ENCODE peak calls at places on chromosomes 1 and 21, in four cellular contexts. J is GM10248; R is CD4-positive, CD25-positive, alpha-beta regulatory T cell; X is OCI-LY7. W is an unnamed sample.
A peak's percentile ranks its signal among the peaks of the same experiment; 100 is the strongest.

GRCh38 chr1:45870500-45870899 is 67.1 kb downstream of the MAST2 start:
- DNase-seq in J (no peak), R (no peak), X (no peak), W (no peak)

GRCh38 chr1:212975607-212975918 is 25.2 kb downstream of the VASH2 start:
- DNase-seq in J (no peak), R (no peak), X (no peak), W (no peak)

GRCh38 chr21:36783612-36784383 is 84.9 kb downstream of the SIM2 start:
- DNase-seq in J (no peak), R (no peak), X (no peak), W (no peak)

GRCh38 chr21:45383615-45384201 is 21.3 kb upstream of the COL18A1 start:
- DNase-seq in J (no peak), R (no peak), X (no peak), W (no peak)

GRCh38 chr1:245648749-245649517 is 494.1 kb downstream of the KIF26B start:
- DNase-seq in J (no peak), R (no peak), X (no peak), W (no peak)

GRCh38 chr21:44523567-44524181 is 16.3 kb downstream of the KRTAP10-1 start:
- DNase-seq in J (no peak), R (no peak), X (no peak), W (no peak)

GRCh38 chr1:51203121-51203873 is 32.8 kb upstream of the RNF11 start:
- DNase-seq in J (peak; percentile 53), R (no peak), X (no peak), W (peak; percentile 66)

GRCh38 chr1:218294531-218294930 is 9.4 kb downstream of the RRP15 start:
- DNase-seq in J (no peak), R (no peak), X (no peak), W (no peak)

GRCh38 chr1:89725676-89726075 is 92.8 kb downstream of the LRRC8C start:
- DNase-seq in J (no peak), R (no peak), X (no peak), W (no peak)

GRCh38 chr21:28148400-28149064 is 844.1 kb downstream of the LTN1 start:
- DNase-seq in J (no peak), R (no peak), X (no peak), W (no peak)

GRCh38 chr1:237309595-237310118 is 267.7 kb downstream of the RYR2 start:
- DNase-seq in J (no peak), R (no peak), X (no peak), W (no peak)

GRCh38 chr1:40627987-40628902 is 37.2 kb downstream of the RIMS3 start:
- DNase-seq in J (peak; percentile 41), R (no peak), X (no peak), W (no peak)

GRCh38 chr1:201941420-201942128 is 4.8 kb downstream of the LMOD1 start:
- DNase-seq in J (no peak), R (no peak), X (no peak), W (no peak)

GRCh38 chr1:207311888-207312603 is 9.4 kb upstream of the CD55 start:
- DNase-seq in J (no peak), R (no peak), X (no peak), W (no peak)

GRCh38 chr21:15278279-15278678 is 213.5 kb upstream of the NRIP1 start:
- DNase-seq in J (no peak), R (no peak), X (no peak), W (no peak)

GRCh38 chr1:145868232-145868631 is 9.4 kb upstream of the PIAS3 start:
- DNase-seq in J (no peak), R (no peak), X (no peak), W (no peak)

GRCh38 chr1:115130786-115131185 is 41.5 kb upstream of the TSPAN2 start:
- DNase-seq in J (no peak), R (no peak), X (no peak), W (no peak)

GRCh38 chr1:39081266-39082139 is 55.4 kb downstream of the NDUFS5 start:
- DNase-seq in J (no peak), R (no peak), X (no peak), W (no peak)

GRCh38 chr1:234102591-234102990 is 198.1 kb downstream of the SLC35F3 start:
- DNase-seq in J (no peak), R (no peak), X (no peak), W (peak; percentile 4)

GRCh38 chr1:87330201-87330953 is 1.7 kb downstream of the LMO4 start:
- DNase-seq in J (peak; percentile 29), R (no peak), X (no peak), W (no peak)

GRCh38 chr1:164824542-164824941 is 265.6 kb downstream of the PBX1 start:
- DNase-seq in J (no peak), R (no peak), X (no peak), W (no peak)

GRCh38 chr1:98323396-98323795 is 338.1 kb upstream of the SNX7 start:
- DNase-seq in J (no peak), R (no peak), X (no peak), W (no peak)

GRCh38 chr1:32199717-32200072 is 700 bp upstream of the CCDC28B start:
- DNase-seq in J (no peak), R (no peak), X (no peak), W (no peak)

GRCh38 chr1:27357281-27358037 is 9.3 kb downstream of the MAP3K6 start:
- DNase-seq in J (peak; percentile 93), R (peak; percentile 72), X (peak; percentile 77), W (peak; percentile 56)

GRCh38 chr1:179080866-179081695 is 789 bp upstream of the TOR3A start:
- DNase-seq in J (no peak), R (peak; percentile 50), X (peak; percentile 38), W (peak; percentile 65)

GRCh38 chr21:25280061-25280460 is 327.2 kb downstream of the MRPL39 start:
- DNase-seq in J (no peak), R (no peak), X (no peak), W (no peak)

GRCh38 chr1:9655127-9655723 is 3.7 kb downstream of the PIK3CD start:
- DNase-seq in J (peak; percentile 47), R (peak; percentile 32), X (peak; percentile 49), W (no peak)

GRCh38 chr1:66598670-66599069 is 64.7 kb downstream of the SGIP1 start:
- DNase-seq in J (no peak), R (no peak), X (no peak), W (no peak)

GRCh38 chr1:67532452-67533216 is 102.4 kb upstream of the SERBP1 start:
- DNase-seq in J (peak; percentile 51), R (no peak), X (peak; percentile 73), W (peak; percentile 50)

GRCh38 chr1:21022279-21023040 is 154.2 kb downstream of the EIF4G3 start:
- DNase-seq in J (peak; percentile 75), R (peak; percentile 14), X (peak; percentile 11), W (peak; percentile 60)

GRCh38 chr1:179384027-179384426 is 18.3 kb downstream of the AXDND1 start:
- DNase-seq in J (no peak), R (no peak), X (no peak), W (no peak)

GRCh38 chr1:67668660-67669059 is 16.3 kb upstream of the GADD45A start:
- DNase-seq in J (no peak), R (no peak), X (no peak), W (no peak)

W was measured in Jurkat, Clone E6-1.